ENCODE peak calls at places on chromosomes 12 and 14, in eight cellular contexts. V is RPMI7951; A is fibroblast of mammary gland; S is AG09309; W is stimulated activated CD4-positive, alpha-beta T cell treated with anti-CD3 and anti-CD28 coated beads, Interleukin-4, amount 100 ng/mL, for 48 hours; Z is GM06990; C is body of pancreas; G is GM20000. T is an unnamed sample.

GRCh38 chr12:66288121-66288520 is 14.2 kb upstream of the HELB start:
- DNase-seq in V (no peak), A (no peak), S (no peak), W (peak; percentile 23), Z (no peak), C (no peak), G (no peak), T (no peak)

GRCh38 chr12:132399092-132400010 is 70.0 kb upstream of the GALNT9 start:
- DNase-seq in V (no peak), A (no peak), S (no peak), W (no peak), Z (no peak), C (peak; percentile 9), G (no peak), T (no peak)

GRCh38 chr12:117100251-117100650 is 1.0 kb upstream of the TESC start:
- DNase-seq in V (no peak), A (peak; percentile 11), S (no peak), W (no peak), Z (no peak), C (no peak), G (peak; percentile 41), T (peak; percentile 31)

GRCh38 chr12:67772276-67773169 is 124.0 kb downstream of the DYRK2 start:
- DNase-seq in V (peak; percentile 65), A (peak; percentile 16), S (no peak), W (no peak), Z (no peak), C (no peak), G (no peak), T (no peak)

GRCh38 chr14:99774526-99775307 is 18.5 kb upstream of the EML1 start:
- DNase-seq in V (peak; percentile 22), A (no peak), S (no peak), W (no peak), Z (no peak), C (peak; percentile 48), G (no peak), T (peak; percentile 39)

GRCh38 chr14:34623506-34623905 is 6.4 kb downstream of the SNX6 start:
- DNase-seq in V (no peak), A (no peak), S (no peak), W (no peak), Z (no peak), C (no peak), G (no peak), T (no peak)

GRCh38 chr12:24252580-24252979 is 303.1 kb upstream of the SOX5 start:
- DNase-seq in V (no peak), A (no peak), S (no peak), W (no peak), Z (no peak), C (no peak), G (no peak), T (peak; percentile 22)

GRCh38 chr12:26658991-26659390 is 174.0 kb downstream of the ITPR2 start:
- DNase-seq in V (no peak), A (peak; percentile 89), S (peak; percentile 77), W (no peak), Z (no peak), C (no peak), G (no peak), T (no peak)

GRCh38 chr12:9378430-9378835 is 170.2 kb upstream of the PZP start:
- DNase-seq in V (no peak), A (no peak), S (no peak), W (no peak), Z (no peak), C (no peak), G (no peak), T (no peak)

GRCh38 chr12:23424685-23425084 is 524.8 kb downstream of the SOX5 start:
- DNase-seq in V (no peak), A (no peak), S (no peak), W (no peak), Z (no peak), C (no peak), G (no peak), T (no peak)

GRCh38 chr12:112798019-112798760 is 6.6 kb downstream of the RPH3A start:
- DNase-seq in V (no peak), A (no peak), S (no peak), W (no peak), Z (no peak), C (no peak), G (no peak), T (no peak)

GRCh38 chr14:104879983-104880565 is 15.0 kb downstream of the CEP170B start:
- DNase-seq in V (no peak), A (no peak), S (no peak), W (no peak), Z (peak; percentile 8), C (no peak), G (no peak), T (no peak)

GRCh38 chr14:95319312-95320075 is at the start of gene CLMN:
- DNase-seq in V (peak; percentile 19), A (peak; percentile 32), S (no peak), W (no peak), Z (peak; percentile 72), C (peak; percentile 68), G (peak; percentile 90), T (peak; percentile 64)

GRCh38 chr14:96297000-96297399 is 41.0 kb downstream of the BDKRB1 start:
- DNase-seq in V (no peak), A (peak; percentile 32), S (no peak), W (no peak), Z (no peak), C (no peak), G (no peak), T (no peak)

GRCh38 chr14:37186865-37187264 is 10.9 kb upstream of the MIPOL1 start:
- DNase-seq in V (no peak), A (no peak), S (no peak), W (no peak), Z (no peak), C (no peak), G (no peak), T (no peak)

GRCh38 chr14:26199599-26200370 is 398.0 kb downstream of the NOVA1 start:
- DNase-seq in V (peak; percentile 71), A (peak; percentile 91), S (no peak), W (no peak), Z (no peak), C (no peak), G (no peak), T (no peak)

GRCh38 chr12:5571115-5571514 is 139.2 kb downstream of the NTF3 start:
- DNase-seq in V (no peak), A (no peak), S (no peak), W (no peak), Z (no peak), C (no peak), G (no peak), T (no peak)

GRCh38 chr14:104432611-104433231 is 146.8 kb upstream of the C14orf180 start:
- DNase-seq in V (no peak), A (no peak), S (no peak), W (no peak), Z (no peak), C (no peak), G (no peak), T (no peak)